ENCODE peak calls at places on chromosomes 1 and 21, in six cellular contexts. I is EL; A is activated CD4-positive, alpha-beta T cell treated with anti-CD3 and anti-CD28 coated beads, Interleukin-2, amount 50 U/mL, for 48 hours; D is erythroblast; W is stimulated activated CD4-positive, alpha-beta T cell treated with anti-CD3 and anti-CD28 coated beads, Interleukin-4, amount 100 ng/mL, for 48 hours; G is CD8-positive, alpha-beta memory T cell. R is an unnamed sample.

GRCh38 chr1:180053594-180054567 is 99.3 kb downstream of the CEP350 start:
- DNase-seq in I (no peak), A (no peak), D (peak), W (no peak), G (no peak), R (no peak)

GRCh38 chr21:43719748-43720538 is 1.0 kb downstream of the PDXK start:
- DNase-seq in I (no peak), A (peak), D (peak), W (no peak), G (no peak), R (no peak)

GRCh38 chr1:43711049-43711448 is 3.7 kb downstream of the ST3GAL3 start:
- DNase-seq in I (peak), A (no peak), D (no peak), W (no peak), G (no peak), R (no peak)

GRCh38 chr1:22328331-22329170 is 123.1 kb upstream of the ZBTB40 start:
- DNase-seq in I (no peak), A (no peak), D (no peak), W (no peak), G (no peak), R (no peak)

GRCh38 chr1:58608297-58608696 is 31.2 kb upstream of the TACSTD2 start:
- DNase-seq in I (no peak), A (no peak), D (no peak), W (no peak), G (no peak), R (no peak)

GRCh38 chr1:28392027-28392652 is 22.6 kb downstream of the PHACTR4 start:
- DNase-seq in I (peak), A (no peak), D (peak), W (no peak), G (no peak), R (no peak)

GRCh38 chr1:53378061-53378460 is 50.2 kb upstream of the LRP8 start:
- DNase-seq in I (no peak), A (no peak), D (no peak), W (no peak), G (no peak), R (no peak)

GRCh38 chr21:42865361-42866160 is 13.8 kb downstream of the WDR4 start:
- DNase-seq in I (no peak), A (no peak), D (no peak), W (no peak), G (no peak), R (no peak)

GRCh38 chr1:201214461-201214860 is 23.8 kb downstream of the IGFN1 start:
- DNase-seq in I (no peak), A (no peak), D (peak), W (no peak), G (no peak), R (no peak)

GRCh38 chr1:224615861-224616760 is at the start of gene CNIH3:
- DNase-seq in I (peak), A (peak), D (no peak), W (peak), G (peak), R (peak)

GRCh38 chr1:235932090-235932510 is 65.4 kb upstream of the LYST start:
- DNase-seq in I (no peak), A (no peak), D (no peak), W (no peak), G (no peak), R (no peak)

GRCh38 chr1:12714710-12715500 is 1.0 kb upstream of the AADACL3 start:
- DNase-seq in I (no peak), A (no peak), D (no peak), W (no peak), G (no peak), R (no peak)

GRCh38 chr1:228339766-228340685 is 66.6 kb downstream of the TRIM11 start:
- DNase-seq in I (no peak), A (no peak), D (no peak), W (no peak), G (no peak), R (no peak)

GRCh38 chr1:34762474-34763141 is 3.1 kb downstream of the GJB4 start:
- DNase-seq in I (no peak), A (no peak), D (no peak), W (no peak), G (no peak), R (no peak)

GRCh38 chr1:158728510-158729225 is 8.1 kb upstream of the OR6K3 start:
- DNase-seq in I (no peak), A (no peak), D (peak), W (no peak), G (no peak), R (no peak)

GRCh38 chr1:77218477-77219165 is 609 bp downstream of the PIGK start:
- DNase-seq in I (peak), A (no peak), D (no peak), W (no peak), G (no peak), R (no peak)

GRCh38 chr21:17139696-17140095 is 373.1 kb upstream of the CXADR start:
- DNase-seq in I (peak), A (no peak), D (no peak), W (no peak), G (no peak), R (no peak)

GRCh38 chr1:219492676-219493075 is 120.2 kb downstream of the ZC3H11B start:
- DNase-seq in I (no peak), A (no peak), D (no peak), W (no peak), G (no peak), R (no peak)

GRCh38 chr1:14970115-14970798 is 183.3 kb upstream of the TMEM51 start:
- DNase-seq in I (peak), A (peak), D (peak), W (peak), G (no peak), R (no peak)

GRCh38 chr1:156937883-156938282 is 17.5 kb downstream of the LRRC71 start:
- DNase-seq in I (no peak), A (no peak), D (no peak), W (no peak), G (no peak), R (no peak)

GRCh38 chr1:204445860-204446412 is 34.3 kb upstream of the PPP1R15B start:
- DNase-seq in I (peak), A (peak), D (peak), W (peak), G (peak), R (peak)

GRCh38 chr1:35264861-35265260 is 3.6 kb upstream of the ZMYM4 start:
- DNase-seq in I (peak), A (no peak), D (no peak), W (no peak), G (no peak), R (no peak)

GRCh38 chr1:192575499-192576189 is at the start of gene RGS1:
- DNase-seq in I (no peak), A (peak), D (no peak), W (peak), G (peak), R (peak)

GRCh38 chr1:153537376-153537730 is 1.6 kb upstream of the S100A6 start:
- DNase-seq in I (no peak), A (no peak), D (no peak), W (no peak), G (no peak), R (no peak)

GRCh38 chr1:56028879-56029278 is 550.5 kb downstream of the PLPP3 start:
- DNase-seq in I (no peak), A (no peak), D (no peak), W (no peak), G (no peak), R (no peak)

GRCh38 chr21:44802396-44803153 is 955 bp upstream of the UBE2G2 start:
- DNase-seq in I (peak), A (peak), D (no peak), W (no peak), G (no peak), R (no peak)

GRCh38 chr1:233864578-233864977 is 39.9 kb upstream of the SLC35F3 start:
- DNase-seq in I (no peak), A (no peak), D (no peak), W (no peak), G (no peak), R (no peak)

GRCh38 chr1:8169364-8170058 is 143.4 kb upstream of the ERRFI1 start:
- DNase-seq in I (peak), A (no peak), D (no peak), W (no peak), G (peak), R (no peak)

GRCh38 chr1:178543291-178543609 is 30.3 kb downstream of the TEX35 start:
- DNase-seq in I (no peak), A (peak), D (no peak), W (no peak), G (no peak), R (no peak)